ENCODE peak calls at places on chromosomes 13 and 19, in five cellular contexts. V is AG10803, C is neural crest cell, O is stomach, Z is astrocyte of the spinal cord. F is an unnamed sample.

GRCh38 chr13:97338571-97338970 is 95.4 kb upstream of the RAP2A start:
- DNase-seq in V (no peak), O (no peak), C (no peak), Z (no peak), F (no peak)

GRCh38 chr13:60397693-60398437 is 845 bp downstream of the TDRD3 start:
- DNase-seq in Z (peak; percentile 80), O (peak; percentile 63), C (peak; percentile 56), V (peak; percentile 72), F (peak; percentile 20)

GRCh38 chr13:22041741-22042140 is 370.9 kb downstream of the FGF9 start:
- DNase-seq in C (no peak), O (no peak), Z (no peak), V (no peak), F (no peak)

GRCh38 chr13:78649997-78650724 is 8.8 kb downstream of the OBI1 start:
- DNase-seq in V (no peak), Z (no peak), C (no peak), O (no peak), F (no peak)

GRCh38 chr13:105008606-105009005 is 1526.9 kb downstream of the EFNB2 start:
- DNase-seq in C (no peak), Z (peak; percentile 64), O (no peak), V (no peak), F (no peak)

GRCh38 chr13:106917673-106918652 is 350.0 kb upstream of the ARGLU1 start:
- DNase-seq in Z (peak; percentile 81), V (peak; percentile 75), O (peak; percentile 79), C (peak; percentile 89), F (peak; percentile 36)

GRCh38 chr13:111383591-111384440 is 63.4 kb downstream of the TEX29 start:
- DNase-seq in Z (no peak), V (no peak), C (no peak), O (peak; percentile 1), F (no peak)

GRCh38 chr13:104773775-104774174 is 1707.6 kb upstream of the SLC10A2 start:
- DNase-seq in C (no peak), Z (peak; percentile 69), O (no peak), V (peak; percentile 19), F (no peak)

GRCh38 chr13:99949657-99950413 is 21.7 kb downstream of the ZIC5 start:
- DNase-seq in Z (no peak), V (no peak), O (no peak), C (no peak), F (no peak)

GRCh38 chr19:6772028-6772865 is at the start of gene VAV1:
- DNase-seq in V (no peak), O (peak; percentile 63), Z (no peak), C (no peak), F (peak; percentile 71)

GRCh38 chr19:423691-424466 is 14.9 kb upstream of the C2CD4C start:
- DNase-seq in O (no peak), V (no peak), C (no peak), Z (no peak), F (no peak)

GRCh38 chr19:38409631-38410133 is 6.8 kb downstream of the FAM98C start:
- DNase-seq in Z (peak; percentile 38), O (no peak), V (peak; percentile 43), C (no peak), F (no peak)

GRCh38 chr13:47288546-47288945 is 391.7 kb upstream of the HTR2A start:
- DNase-seq in C (no peak), V (peak; percentile 22), Z (peak; percentile 48), O (no peak), F (no peak)
- TF ChIP-seq CTCF in C (no peak), V (no peak), Z (no peak), O (no peak), F (no peak)

GRCh38 chr19:40672038-40672437 is 18.4 kb downstream of the NUMBL start:
- DNase-seq in C (no peak), O (no peak), V (no peak), Z (no peak), F (no peak)
- TF ChIP-seq CTCF in C (no peak), O (no peak), V (no peak), Z (no peak), F (no peak)

GRCh38 chr19:42561512-42561911 is 33.2 kb downstream of the CEACAM8 start:
- DNase-seq in V (no peak), O (no peak), C (no peak), Z (no peak), F (no peak)
- TF ChIP-seq CTCF in V (no peak), O (no peak), C (no peak), Z (no peak), F (no peak)

GRCh38 chr19:48108997-48109782 is 1.4 kb downstream of the PLA2G4C start:
- DNase-seq in V (no peak), O (no peak), C (no peak), Z (no peak), F (no peak)

GRCh38 chr19:48111280-48111679 is 663 bp upstream of the PLA2G4C start:
- DNase-seq in Z (no peak), V (no peak), O (no peak), C (no peak), F (no peak)

GRCh38 chr19:48110350-48110966 is at the start of gene PLA2G4C:
- DNase-seq in O (peak; percentile 89), C (peak; percentile 67), V (peak; percentile 88), Z (peak; percentile 90), F (peak; percentile 79)

GRCh38 chr19:48117515-48118330 is 7.1 kb upstream of the PLA2G4C start:
- DNase-seq in O (no peak), Z (no peak), C (no peak), V (no peak), F (no peak)

GRCh38 chr19:48113190-48113917 is 2.7 kb upstream of the PLA2G4C start:
- DNase-seq in V (no peak), C (no peak), Z (peak; percentile 24), O (no peak), F (no peak)
- TF ChIP-seq CTCF in V (no peak), C (no peak), Z (no peak), O (no peak), F (no peak)

DNA sequence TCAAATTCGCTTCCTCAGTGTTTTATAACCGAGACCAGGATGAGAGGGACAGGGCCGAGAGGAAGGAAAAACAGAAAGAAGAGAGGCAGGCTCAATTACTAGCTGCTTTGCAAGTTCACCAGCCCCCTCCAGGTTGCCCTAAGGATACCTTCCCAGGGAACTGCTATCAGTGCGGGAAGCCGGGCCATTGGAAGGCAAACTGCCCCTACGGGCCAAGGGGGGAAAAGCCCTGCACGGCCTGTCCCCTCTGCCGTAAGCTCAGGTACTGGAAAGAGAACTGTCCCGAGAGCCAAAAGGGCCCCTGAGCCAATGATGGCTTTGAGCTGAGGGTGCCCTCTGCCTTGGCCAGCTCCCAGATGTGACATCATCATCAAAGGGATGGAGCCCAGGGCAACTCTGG is 3.2 kb upstream of the ERVV-1 start:
- DNase-seq in Z (no peak), C (no peak), O (no peak), V (no peak), F (no peak)
- TF ChIP-seq CTCF in Z (no peak), C (no peak), O (no peak), V (no peak), F (no peak)